ENCODE peak calls at places on chromosome 14, in seven cellular contexts. Y is G401; T is smooth muscle cell of the brain vasculature; K is T-helper 9 cell; G is nephron progenitor cell; R is hippocampal formation; N is stimulated activated CD8-positive, alpha-beta memory T cell treated with anti-CD3 and anti-CD28 coated beads, Interleukin-15, amount 100 ng/mL, for 48 hours. O is an unnamed sample.

GRCh38 chr14:32509632-32510187 is 180.6 kb downstream of the AKAP6 start:
- DNase-seq in Y (peak; percentile 48), T (peak; percentile 98), K (no peak), G (no peak), R (peak; percentile 82), N (no peak), O (peak; percentile 88)

GRCh38 chr14:42222924-42223471 is 616.3 kb downstream of the LRFN5 start:
- DNase-seq in Y (peak; percentile 27), T (peak; percentile 21), K (no peak), G (no peak), R (no peak), N (no peak), O (peak; percentile 45)

GRCh38 chr14:105258846-105259245 is 10.5 kb downstream of the BTBD6 start:
- DNase-seq in Y (no peak), T (no peak), K (no peak), G (no peak), R (no peak), N (no peak), O (no peak)

GRCh38 chr14:91048676-91049075 is 11.8 kb downstream of the RPS6KA5 start:
- DNase-seq in Y (no peak), T (no peak), K (no peak), G (no peak), R (no peak), N (no peak), O (no peak)

GRCh38 chr14:77909911-77910310 is 110.0 kb downstream of the ADCK1 start:
- DNase-seq in Y (no peak), T (no peak), K (no peak), G (no peak), R (no peak), N (no peak), O (no peak)

GRCh38 chr14:100051543-100051942 is 13.7 kb upstream of the EVL start:
- DNase-seq in Y (no peak), T (no peak), K (no peak), G (no peak), R (no peak), N (no peak), O (no peak)

GRCh38 chr14:103422981-103423600 is 37.9 kb downstream of the MARK3 start:
- DNase-seq in Y (no peak), T (peak; percentile 67), K (no peak), G (no peak), R (no peak), N (no peak), O (no peak)

GRCh38 chr14:105450864-105451720 is 23.5 kb upstream of the CRIP2 start:
- DNase-seq in Y (no peak), T (no peak), K (no peak), G (no peak), R (no peak), N (no peak), O (no peak)

GRCh38 chr14:33777651-33778050 is 173.2 kb downstream of the EGLN3 start:
- DNase-seq in Y (no peak), T (no peak), K (no peak), G (no peak), R (no peak), N (no peak), O (no peak)

GRCh38 chr14:63713765-63714164 is 14.1 kb downstream of the SGPP1 start:
- DNase-seq in Y (peak; percentile 9), T (no peak), K (no peak), G (no peak), R (no peak), N (no peak), O (no peak)

GRCh38 chr14:79513446-79513845 is 697.9 kb downstream of the DIO2 start:
- DNase-seq in Y (no peak), T (no peak), K (no peak), G (no peak), R (no peak), N (no peak), O (no peak)

GRCh38 chr14:50839048-50839447 is 8.1 kb upstream of the NIN start:
- DNase-seq in Y (no peak), T (no peak), K (no peak), G (no peak), R (no peak), N (no peak), O (no peak)

GRCh38 chr14:73786942-73787759 is 64.5 kb upstream of the PTGR2 start:
- DNase-seq in Y (peak; percentile 49), T (no peak), K (peak; percentile 50), G (peak; percentile 73), R (peak; percentile 63), N (peak; percentile 34), O (no peak)

GRCh38 chr14:77302926-77303325 is 17.8 kb downstream of the POMT2 start:
- DNase-seq in Y (no peak), T (no peak), K (no peak), G (no peak), R (no peak), N (peak; percentile 61), O (no peak)

GRCh38 chr14:104149617-104150141 is 11.3 kb downstream of the KIF26A start:
- DNase-seq in Y (no peak), T (peak; percentile 36), K (no peak), G (peak; percentile 71), R (no peak), N (no peak), O (no peak)

GRCh38 chr14:103562135-103562384 is 397 bp downstream of the BAG5 start:
- DNase-seq in Y (no peak), T (no peak), K (no peak), G (no peak), R (no peak), N (no peak), O (no peak)

GRCh38 chr14:104744484-104744883 is 8.5 kb upstream of the SIVA1 start:
- DNase-seq in Y (no peak), T (no peak), K (no peak), G (no peak), R (no peak), N (no peak), O (no peak)

GRCh38 chr14:70713096-70713875 is 71.6 kb downstream of the TTC9 start:
- DNase-seq in Y (no peak), T (no peak), K (no peak), G (no peak), R (no peak), N (no peak), O (no peak)

GRCh38 chr14:104966261-104967143 is 11.7 kb downstream of the AHNAK2 start:
- DNase-seq in Y (no peak), T (no peak), K (no peak), G (no peak), R (no peak), N (no peak), O (no peak)

GRCh38 chr14:102571478-102572042 is 20.9 kb upstream of the RCOR1 start:
- DNase-seq in Y (no peak), T (no peak), K (no peak), G (no peak), R (no peak), N (no peak), O (no peak)

GRCh38 chr14:99838555-99839193 is 45.5 kb downstream of the EML1 start:
- DNase-seq in Y (no peak), T (no peak), K (no peak), G (no peak), R (no peak), N (no peak), O (peak; percentile 51)

GRCh38 chr14:105355049-105355575 is 40.6 kb downstream of the PACS2 start:
- DNase-seq in Y (no peak), T (no peak), K (no peak), G (no peak), R (no peak), N (no peak), O (no peak)

GRCh38 chr14:61321385-61322010 is at the start of gene PRKCH:
- DNase-seq in Y (no peak), T (peak; percentile 18), K (peak; percentile 74), G (peak; percentile 73), R (no peak), N (peak; percentile 71), O (no peak)

GRCh38 chr14:95515523-95516517 is 630 bp downstream of the SYNE3 start:
- DNase-seq in Y (peak; percentile 55), T (no peak), K (peak; percentile 82), G (peak; percentile 73), R (peak; percentile 57), N (peak; percentile 83), O (no peak)

GRCh38 chr14:90522585-90523191 is 125.9 kb downstream of the CALM1 start:
- DNase-seq in Y (peak; percentile 77), T (no peak), K (no peak), G (no peak), R (peak; percentile 63), N (no peak), O (no peak)

GRCh38 chr14:76304536-76305473 is 71.1 kb upstream of the ESRRB start:
- DNase-seq in Y (no peak), T (no peak), K (no peak), G (no peak), R (no peak), N (no peak), O (no peak)

GRCh38 chr14:102155150-102155549 is 15.5 kb downstream of the WDR20 start:
- DNase-seq in Y (no peak), T (no peak), K (no peak), G (no peak), R (no peak), N (no peak), O (no peak)

GRCh38 chr14:104333903-104334811 is 195.8 kb downstream of the KIF26A start:
- DNase-seq in Y (no peak), T (no peak), K (no peak), G (no peak), R (no peak), N (no peak), O (no peak)

GRCh38 chr14:68972507-68973272 is 6.4 kb downstream of the ACTN1 start:
- DNase-seq in Y (no peak), T (no peak), K (no peak), G (no peak), R (no peak), N (no peak), O (peak; percentile 88)

GRCh38 chr14:91946313-91947195 is 940 bp downstream of the FBLN5 start:
- DNase-seq in Y (no peak), T (no peak), K (no peak), G (no peak), R (peak; percentile 5), N (no peak), O (no peak)

GRCh38 chr14:50924848-50925247 is 19.4 kb downstream of the PYGL start:
- DNase-seq in Y (no peak), T (no peak), K (no peak), G (no peak), R (no peak), N (no peak), O (no peak)

GRCh38 chr14:37903561-37904191 is 304.0 kb upstream of the SSTR1 start:
- DNase-seq in Y (peak; percentile 7), T (peak; percentile 26), K (no peak), G (peak; percentile 21), R (no peak), N (no peak), O (peak; percentile 10)

GRCh38 chr14:37087520-37087919 is 84.9 kb downstream of the SLC25A21 start:
- DNase-seq in Y (no peak), T (no peak), K (no peak), G (no peak), R (no peak), N (no peak), O (no peak)

GRCh38 chr14:104685216-104685997 is 4.0 kb upstream of the INF2 start:
- DNase-seq in Y (no peak), T (no peak), K (no peak), G (no peak), R (no peak), N (no peak), O (no peak)

GRCh38 chr14:74616507-74616906 is 4.5 kb upstream of the LTBP2 start:
- DNase-seq in Y (no peak), T (no peak), K (no peak), G (no peak), R (no peak), N (no peak), O (no peak)

GRCh38 chr14:68952544-68953535 is 26.3 kb downstream of the ACTN1 start:
- DNase-seq in Y (no peak), T (no peak), K (no peak), G (no peak), R (no peak), N (no peak), O (peak; percentile 86)

GRCh38 chr14:90381011-90381790 is 15.6 kb upstream of the CALM1 start:
- DNase-seq in Y (peak; percentile 85), T (no peak), K (no peak), G (no peak), R (peak; percentile 65), N (no peak), O (no peak)

O was measured in AG04450.